ENCODE peak calls at places on chromosomes 7 and 10, in ten cellular contexts. Z, F, L, H, Y, C, J, T, I and B are unnamed samples.

GRCh38 chr10:22505923-22506685 is 160.8 kb downstream of the SPAG6 start:
- DNase-seq in Z (no peak), F (peak), L (peak), H (no peak), Y (peak), C (no peak), J (no peak), T (peak), I (no peak), B (peak)

GRCh38 chr7:106071356-106071998 is 40.6 kb downstream of the SYPL1 start:
- DNase-seq in Z (no peak), F (peak), L (no peak), H (no peak), Y (peak), C (peak), J (peak), T (no peak), I (peak), B (peak)

GRCh38 chr7:153193144-153193595 is 433.6 kb downstream of the ACTR3B start:
- DNase-seq in Z (peak), F (no peak), L (peak), H (peak), Y (peak), C (no peak), J (peak), T (no peak), I (peak), B (peak)

GRCh38 chr10:14478201-14478600 is 147.5 kb upstream of the FRMD4A start:
- DNase-seq in Z (no peak), F (no peak), L (no peak), H (no peak), Y (no peak), C (no peak), J (no peak), T (no peak), I (no peak), B (no peak)

GRCh38 chr7:265998-266850 is 23.7 kb upstream of the FOXL3 start:
- DNase-seq in Z (no peak), F (no peak), L (no peak), H (no peak), Y (no peak), C (no peak), J (no peak), T (no peak), I (no peak), B (no peak)

GRCh38 chr10:14554843-14555205 is 219.9 kb downstream of the FAM107B start:
- DNase-seq in Z (no peak), F (no peak), L (no peak), H (no peak), Y (no peak), C (peak), J (no peak), T (no peak), I (no peak), B (no peak)

GRCh38 chr7:147923841-147924240 is 666.7 kb upstream of the C7orf33 start:
- DNase-seq in Z (no peak), F (no peak), L (no peak), H (no peak), Y (no peak), C (no peak), J (no peak), T (no peak), I (no peak), B (no peak)

GRCh38 chr7:30062587-30062986 is 34.4 kb downstream of the PLEKHA8 start:
- DNase-seq in Z (no peak), F (peak), L (peak), H (no peak), Y (peak), C (peak), J (no peak), T (peak), I (peak), B (peak)

GRCh38 chr10:32963102-32963501 is 5.1 kb upstream of the ITGB1 start:
- DNase-seq in Z (no peak), F (peak), L (no peak), H (no peak), Y (no peak), C (peak), J (no peak), T (no peak), I (no peak), B (no peak)

GRCh38 chr10:15084502-15084922 is 4.1 kb downstream of the ACBD7 start:
- DNase-seq in Z (peak), F (peak), L (peak), H (no peak), Y (no peak), C (peak), J (no peak), T (peak), I (peak), B (no peak)

GRCh38 chr7:36906956-36907355 is 182.7 kb upstream of the AOAH start:
- DNase-seq in Z (no peak), F (no peak), L (no peak), H (no peak), Y (no peak), C (no peak), J (no peak), T (no peak), I (no peak), B (no peak)

GRCh38 chr10:349081-349480 is 213.8 kb downstream of the ZMYND11 start:
- DNase-seq in Z (no peak), F (no peak), L (no peak), H (no peak), Y (no peak), C (no peak), J (no peak), T (no peak), I (no peak), B (no peak)

GRCh38 chr10:601356-601963 is 88.0 kb downstream of the DIP2C start:
- DNase-seq in Z (no peak), F (no peak), L (no peak), H (no peak), Y (no peak), C (no peak), J (no peak), T (no peak), I (no peak), B (no peak)

GRCh38 chr10:725786-726185 is 36.3 kb upstream of the DIP2C start:
- DNase-seq in Z (no peak), F (no peak), L (no peak), H (no peak), Y (no peak), C (no peak), J (no peak), T (no peak), I (no peak), B (no peak)

GRCh38 chr10:49448924-49449323 is 53.0 kb upstream of the DRGX start:
- DNase-seq in Z (no peak), F (no peak), L (no peak), H (no peak), Y (no peak), C (no peak), J (no peak), T (no peak), I (no peak), B (no peak)

GRCh38 chr7:137986252-137987010 is 15.5 kb downstream of the CREB3L2 start:
- DNase-seq in Z (peak), F (peak), L (peak), H (no peak), Y (peak), C (peak), J (no peak), T (peak), I (no peak), B (no peak)

GRCh38 chr10:27494116-27494515 is 10.0 kb upstream of the RAB18 start:
- DNase-seq in Z (no peak), F (no peak), L (no peak), H (no peak), Y (no peak), C (no peak), J (no peak), T (no peak), I (no peak), B (no peak)

GRCh38 chr10:58299580-58299979 is 30.6 kb downstream of the CISD1 start:
- DNase-seq in Z (peak), F (peak), L (peak), H (peak), Y (peak), C (peak), J (peak), T (no peak), I (peak), B (peak)

GRCh38 chr7:157555921-157556320 is 219.1 kb downstream of the DNAJB6 start:
- DNase-seq in Z (no peak), F (no peak), L (no peak), H (no peak), Y (no peak), C (no peak), J (no peak), T (no peak), I (no peak), B (no peak)

GRCh38 chr7:44433255-44434022 is 57.0 kb downstream of the NUDCD3 start:
- DNase-seq in Z (no peak), F (no peak), L (no peak), H (no peak), Y (no peak), C (no peak), J (no peak), T (no peak), I (no peak), B (no peak)

GRCh38 chr7:32890553-32891045 is 961 bp downstream of the KBTBD2 start:
- DNase-seq in Z (no peak), F (peak), L (peak), H (no peak), Y (peak), C (peak), J (no peak), T (no peak), I (peak), B (peak)

GRCh38 chr7:158055726-158056510 is 531.7 kb downstream of the PTPRN2 start:
- DNase-seq in Z (no peak), F (no peak), L (no peak), H (no peak), Y (no peak), C (no peak), J (no peak), T (no peak), I (no peak), B (no peak)

GRCh38 chr7:88267421-88267820 is 39.3 kb downstream of the STEAP4 start:
- DNase-seq in Z (no peak), F (no peak), L (no peak), H (no peak), Y (no peak), C (no peak), J (no peak), T (no peak), I (no peak), B (no peak)

GRCh38 chr10:78938695-78939672 is 129.8 kb upstream of the ZMIZ1 start:
- DNase-seq in Z (no peak), F (no peak), L (no peak), H (no peak), Y (no peak), C (no peak), J (no peak), T (no peak), I (no peak), B (no peak)

GRCh38 chr10:78937388-78937787 is 131.4 kb upstream of the ZMIZ1 start:
- DNase-seq in Z (no peak), F (no peak), L (no peak), H (no peak), Y (no peak), C (no peak), J (no peak), T (no peak), I (no peak), B (no peak)

GRCh38 chr10:78935697-78936407 is 132.9 kb upstream of the ZMIZ1 start:
- DNase-seq in Z (no peak), F (no peak), L (no peak), H (no peak), Y (no peak), C (peak), J (no peak), T (no peak), I (no peak), B (no peak)

GRCh38 chr10:78936412-78937342 is 132.1 kb upstream of the ZMIZ1 start:
- DNase-seq in Z (no peak), F (no peak), L (no peak), H (no peak), Y (no peak), C (no peak), J (no peak), T (no peak), I (no peak), B (no peak)

DNA sequence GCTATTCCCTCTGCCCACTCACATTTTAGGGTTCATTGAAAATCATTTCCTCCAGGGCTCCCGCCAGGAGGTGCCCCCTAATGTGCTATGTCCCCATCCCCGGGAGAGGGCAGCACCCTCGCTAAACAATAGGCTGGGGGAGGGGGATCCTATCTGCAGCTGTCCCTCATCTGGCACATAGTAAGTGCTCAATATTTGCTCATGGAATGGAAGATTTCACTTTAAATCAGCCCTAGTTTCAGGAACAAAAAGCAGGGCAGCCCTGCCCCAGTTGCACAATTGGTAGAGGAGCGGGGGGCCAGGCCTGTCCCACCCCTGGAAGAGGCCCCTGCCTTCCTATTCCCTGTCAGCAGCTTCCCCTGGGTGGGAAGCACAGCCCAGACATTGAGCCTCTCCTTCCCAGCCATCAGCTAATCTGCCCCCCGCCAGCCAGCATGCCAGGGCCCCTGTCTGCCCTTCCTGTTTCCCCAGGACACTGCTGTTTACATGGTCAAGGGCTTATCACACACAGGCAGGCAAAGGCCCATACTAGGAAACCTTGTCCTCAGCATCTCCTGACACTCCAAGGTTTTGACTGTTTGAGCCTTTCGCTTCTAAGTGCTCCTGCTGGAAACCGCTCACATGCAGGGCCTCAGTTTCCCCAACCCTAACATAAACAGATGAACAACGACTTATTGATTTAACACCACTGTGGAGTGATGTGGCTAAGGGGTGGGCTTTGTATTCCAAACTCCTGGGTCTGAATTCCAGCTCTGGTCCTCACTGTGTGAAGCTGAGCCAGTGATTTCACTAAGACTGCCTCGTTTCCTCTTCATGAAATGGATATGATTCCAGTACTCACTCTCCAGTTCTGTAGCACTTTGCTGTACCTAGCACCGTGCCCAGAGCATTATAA is 130.7 kb upstream of the ZMIZ1 start:
- DNase-seq in Z (no peak), F (peak), L (no peak), H (no peak), Y (no peak), C (no peak), J (peak), T (no peak), I (no peak), B (no peak)
- TF ChIP-seq CTCF in Z (no peak), F (no peak), L (peak), H (no peak), Y (no peak), C (peak), J (no peak), T (no peak), I (no peak), B (no peak)

DNA sequence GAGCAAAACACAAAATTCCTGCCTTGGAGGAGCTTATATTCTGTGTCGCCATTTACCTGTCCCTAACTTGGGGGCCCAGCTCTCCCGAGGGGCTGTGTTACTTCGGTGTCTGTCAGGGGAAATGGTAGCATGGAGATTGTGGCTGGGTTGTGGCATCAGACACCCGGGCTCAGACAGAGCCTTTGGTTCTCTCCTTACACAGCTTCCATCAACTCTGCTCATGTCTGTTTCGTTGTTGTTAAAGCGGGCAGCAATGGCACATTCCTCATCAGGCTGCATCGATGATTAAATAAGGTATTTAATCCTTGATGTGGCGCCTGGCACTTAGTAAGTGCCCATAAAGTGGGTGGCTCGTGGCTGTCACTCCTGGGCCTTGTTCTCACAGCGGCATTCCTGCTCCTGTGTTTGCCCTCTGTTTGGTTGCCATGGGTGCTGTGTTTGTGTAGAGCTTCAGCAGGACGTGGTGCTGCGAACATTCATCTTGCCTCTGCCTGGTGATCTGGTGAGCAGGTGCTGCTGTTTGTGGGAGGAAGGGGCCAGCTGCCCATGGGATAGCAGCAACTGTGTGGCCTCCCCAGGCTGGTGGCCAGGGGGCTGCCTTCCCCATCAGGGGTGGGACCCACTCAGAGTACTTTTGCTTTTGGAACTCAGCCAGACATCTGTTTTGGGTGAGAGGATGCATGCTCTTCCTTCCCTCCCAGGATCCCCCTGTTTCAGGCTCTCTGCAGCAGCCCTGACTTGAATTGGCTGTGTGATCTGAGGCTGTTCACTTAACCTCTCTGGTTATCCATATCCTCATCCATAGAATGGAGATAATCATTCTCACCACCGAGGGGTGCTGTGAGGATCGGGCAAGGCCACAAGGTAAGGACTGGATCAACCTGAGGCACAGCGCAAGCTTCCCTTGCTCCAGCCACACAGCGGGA is 207.2 kb upstream of the SVIL start:
- DNase-seq in Z (no peak), F (no peak), L (peak), H (peak), Y (no peak), C (peak), J (peak), T (no peak), I (no peak), B (no peak)
- TF ChIP-seq CTCF in Z (no peak), F (no peak), L (no peak), H (no peak), Y (no peak), C (no peak), J (no peak), T (no peak), I (no peak), B (no peak)

GRCh38 chr10:29243750-29244149 is 45.1 kb upstream of the LYZL1 start:
- DNase-seq in Z (no peak), F (no peak), L (no peak), H (no peak), Y (no peak), C (no peak), J (no peak), T (no peak), I (no peak), B (no peak)
- TF ChIP-seq CTCF in Z (peak), F (peak), L (peak), H (peak), Y (peak), C (peak), J (peak), T (peak), I (no peak), B (no peak)

GRCh38 chr10:12264204-12264908 is 68.4 kb downstream of the CDC123 start:
- DNase-seq in Z (peak), F (peak), L (peak), H (peak), Y (peak), C (peak), J (peak), T (no peak), I (peak), B (peak)
- TF ChIP-seq CTCF in Z (peak), F (peak), L (peak), H (peak), Y (peak), C (peak), J (peak), T (peak), I (peak), B (peak)

GRCh38 chr7:71868797-71869196 is 543.3 kb downstream of the CALN1 start:
- DNase-seq in Z (no peak), F (no peak), L (no peak), H (no peak), Y (no peak), C (no peak), J (no peak), T (no peak), I (no peak), B (no peak)

GRCh38 chr7:71867626-71868025 is 544.5 kb downstream of the CALN1 start:
- DNase-seq in Z (no peak), F (no peak), L (no peak), H (no peak), Y (no peak), C (no peak), J (no peak), T (no peak), I (no peak), B (no peak)

GRCh38 chr7:71871446-71871845 is 540.7 kb downstream of the CALN1 start:
- DNase-seq in Z (no peak), F (no peak), L (no peak), H (no peak), Y (no peak), C (no peak), J (no peak), T (no peak), I (no peak), B (no peak)
- TF ChIP-seq CTCF in Z (no peak), F (no peak), L (peak), H (peak), Y (no peak), C (no peak), J (peak), T (no peak), I (no peak), B (no peak)

DNA sequence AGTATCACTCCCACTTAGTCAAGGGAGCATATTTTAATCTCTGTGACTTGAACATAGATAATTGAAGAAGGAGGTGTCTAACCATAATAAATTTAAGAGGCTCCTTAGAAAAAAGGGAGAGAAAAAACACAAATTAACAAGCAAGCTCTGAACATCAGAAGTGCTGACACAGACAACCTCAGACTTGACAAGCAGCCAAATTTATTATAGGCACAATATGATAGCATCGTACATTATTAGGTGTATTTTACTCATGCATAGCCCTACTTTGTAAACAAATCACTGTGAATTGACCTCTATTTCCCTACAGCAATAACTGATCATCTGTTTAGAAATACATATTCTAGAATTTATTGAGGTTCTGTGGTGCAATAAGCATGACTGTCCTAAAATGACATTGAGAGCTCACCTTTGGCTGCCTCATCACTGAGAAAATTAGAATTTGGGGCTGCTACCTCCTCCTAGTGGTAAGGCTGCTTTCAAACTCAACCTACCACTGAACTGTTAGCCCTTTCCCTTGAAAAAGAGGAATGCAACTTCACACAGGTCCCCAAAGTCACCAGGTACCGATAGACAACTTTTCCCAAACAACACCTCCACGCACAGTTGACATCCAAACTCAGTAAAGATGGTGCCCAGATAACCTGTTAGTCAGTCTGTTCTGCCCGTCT is 76.0 kb upstream of the SCIN start:
- DNase-seq in Z (no peak), F (no peak), L (no peak), H (no peak), Y (no peak), C (no peak), J (no peak), T (no peak), I (no peak), B (no peak)
- TF ChIP-seq CTCF in Z (no peak), F (peak), L (no peak), H (peak), Y (peak), C (no peak), J (no peak), T (no peak), I (peak), B (no peak)

GRCh38 chr7:66013938-66014337 is 31.9 kb upstream of the GUSB start:
- DNase-seq in Z (peak), F (peak), L (peak), H (no peak), Y (no peak), C (peak), J (peak), T (peak), I (no peak), B (no peak)
- TF ChIP-seq CTCF in Z (peak), F (peak), L (peak), H (peak), Y (no peak), C (peak), J (peak), T (peak), I (no peak), B (no peak)